ENCODE peak calls at places on chromosomes 7 and 10, in nine cellular contexts. One of them, this sample, is unnamed.

GRCh38 chr7:78220754-78221153 is 422.2 kb downstream of the PHTF2 start:
- DNase-seq in GM12864: no peak
- DNase-seq in dorsolateral prefrontal cortex: no peak
- DNase-seq in kidney epithelial cell: no peak
- DNase-seq in neural crest cell: no peak
- DNase-seq in gastrocnemius medialis: no peak
- DNase-seq in colonic mucosa: peak; percentile 62
- DNase-seq in mucosa of descending colon: no peak
- DNase-seq in nephron progenitor cell: no peak
- DNase-seq in this sample: no peak

GRCh38 chr7:26658698-26659084 is 205.7 kb downstream of the SKAP2 start:
- DNase-seq in GM12864: no peak
- DNase-seq in dorsolateral prefrontal cortex: no peak
- DNase-seq in kidney epithelial cell: no peak
- DNase-seq in neural crest cell: no peak
- DNase-seq in gastrocnemius medialis: no peak
- DNase-seq in colonic mucosa: no peak
- DNase-seq in mucosa of descending colon: no peak
- DNase-seq in nephron progenitor cell: no peak
- DNase-seq in this sample: no peak

GRCh38 chr7:11355571-11355970 is 381.9 kb downstream of the PHF14 start:
- DNase-seq in GM12864: no peak
- DNase-seq in dorsolateral prefrontal cortex: no peak
- DNase-seq in kidney epithelial cell: no peak
- DNase-seq in neural crest cell: no peak
- DNase-seq in gastrocnemius medialis: no peak
- DNase-seq in colonic mucosa: no peak
- DNase-seq in mucosa of descending colon: no peak
- DNase-seq in nephron progenitor cell: no peak
- DNase-seq in this sample: no peak

GRCh38 chr10:116247701-116248100 is 25.3 kb downstream of the GFRA1 start:
- DNase-seq in GM12864: no peak
- DNase-seq in dorsolateral prefrontal cortex: no peak
- DNase-seq in kidney epithelial cell: no peak
- DNase-seq in neural crest cell: no peak
- DNase-seq in gastrocnemius medialis: no peak
- DNase-seq in colonic mucosa: no peak
- DNase-seq in mucosa of descending colon: no peak
- DNase-seq in nephron progenitor cell: no peak
- DNase-seq in this sample: no peak

GRCh38 chr7:879093-879492 is 2.7 kb downstream of the GET4 start:
- DNase-seq in GM12864: no peak
- DNase-seq in dorsolateral prefrontal cortex: no peak
- DNase-seq in kidney epithelial cell: no peak
- DNase-seq in neural crest cell: no peak
- DNase-seq in gastrocnemius medialis: peak; percentile 59
- DNase-seq in colonic mucosa: no peak
- DNase-seq in mucosa of descending colon: no peak
- DNase-seq in nephron progenitor cell: no peak
- DNase-seq in this sample: no peak

GRCh38 chr7:98217623-98218582 is 6.7 kb downstream of the BHLHA15 start:
- DNase-seq in GM12864: no peak
- DNase-seq in dorsolateral prefrontal cortex: peak; percentile 74
- DNase-seq in kidney epithelial cell: no peak
- DNase-seq in neural crest cell: peak; percentile 40
- DNase-seq in gastrocnemius medialis: no peak
- DNase-seq in colonic mucosa: no peak
- DNase-seq in mucosa of descending colon: peak; percentile 57
- DNase-seq in nephron progenitor cell: no peak
- DNase-seq in this sample: peak; percentile 38

GRCh38 chr10:37865957-37866671 is 8.7 kb upstream of the ZNF248 start:
- DNase-seq in GM12864: no peak
- DNase-seq in dorsolateral prefrontal cortex: no peak
- DNase-seq in kidney epithelial cell: no peak
- DNase-seq in neural crest cell: no peak
- DNase-seq in gastrocnemius medialis: no peak
- DNase-seq in colonic mucosa: no peak
- DNase-seq in mucosa of descending colon: peak; percentile 61
- DNase-seq in nephron progenitor cell: no peak
- DNase-seq in this sample: no peak

GRCh38 chr10:71638087-71638576 is 81.4 kb downstream of the C10orf105 start:
- DNase-seq in GM12864: no peak
- DNase-seq in dorsolateral prefrontal cortex: no peak
- DNase-seq in kidney epithelial cell: no peak
- DNase-seq in neural crest cell: no peak
- DNase-seq in gastrocnemius medialis: no peak
- DNase-seq in colonic mucosa: peak; percentile 85
- DNase-seq in mucosa of descending colon: peak; percentile 79
- DNase-seq in nephron progenitor cell: no peak
- DNase-seq in this sample: peak; percentile 37

GRCh38 chr7:121038717-121039509 is 50.4 kb downstream of the CPED1 start:
- DNase-seq in GM12864: no peak
- DNase-seq in dorsolateral prefrontal cortex: no peak
- DNase-seq in kidney epithelial cell: no peak
- DNase-seq in neural crest cell: no peak
- DNase-seq in gastrocnemius medialis: no peak
- DNase-seq in colonic mucosa: no peak
- DNase-seq in mucosa of descending colon: no peak
- DNase-seq in nephron progenitor cell: no peak
- DNase-seq in this sample: no peak

GRCh38 chr10:131690805-131691239 is 210.0 kb upstream of the PPP2R2D start:
- DNase-seq in GM12864: no peak
- DNase-seq in dorsolateral prefrontal cortex: no peak
- DNase-seq in kidney epithelial cell: no peak
- DNase-seq in neural crest cell: no peak
- DNase-seq in gastrocnemius medialis: no peak
- DNase-seq in colonic mucosa: no peak
- DNase-seq in mucosa of descending colon: no peak
- DNase-seq in nephron progenitor cell: no peak
- DNase-seq in this sample: no peak

GRCh38 chr7:132402751-132403245 is 173.5 kb downstream of the PLXNA4 start:
- DNase-seq in GM12864: no peak
- DNase-seq in dorsolateral prefrontal cortex: no peak
- DNase-seq in kidney epithelial cell: no peak
- DNase-seq in neural crest cell: no peak
- DNase-seq in gastrocnemius medialis: no peak
- DNase-seq in colonic mucosa: no peak
- DNase-seq in mucosa of descending colon: peak; percentile 48
- DNase-seq in nephron progenitor cell: no peak
- DNase-seq in this sample: no peak

GRCh38 chr10:103661198-103661950 is 167.9 kb downstream of the NEURL1 start:
- DNase-seq in GM12864: peak; percentile 16
- DNase-seq in dorsolateral prefrontal cortex: no peak
- DNase-seq in kidney epithelial cell: peak; percentile 53
- DNase-seq in neural crest cell: peak; percentile 24
- DNase-seq in gastrocnemius medialis: peak; percentile 94
- DNase-seq in colonic mucosa: peak; percentile 71
- DNase-seq in mucosa of descending colon: peak; percentile 84
- DNase-seq in nephron progenitor cell: peak; percentile 75
- DNase-seq in this sample: peak; percentile 90

GRCh38 chr7:44748948-44749731 is 493 bp downstream of the ZMIZ2 start:
- DNase-seq in GM12864: no peak
- DNase-seq in dorsolateral prefrontal cortex: no peak
- DNase-seq in kidney epithelial cell: no peak
- DNase-seq in neural crest cell: no peak
- DNase-seq in gastrocnemius medialis: no peak
- DNase-seq in colonic mucosa: no peak
- DNase-seq in mucosa of descending colon: no peak
- DNase-seq in nephron progenitor cell: peak; percentile 29
- DNase-seq in this sample: peak; percentile 57

GRCh38 chr7:28823582-28823981 is 134.5 kb downstream of the TRIL start:
- DNase-seq in GM12864: no peak
- DNase-seq in dorsolateral prefrontal cortex: no peak
- DNase-seq in kidney epithelial cell: no peak
- DNase-seq in neural crest cell: no peak
- DNase-seq in gastrocnemius medialis: no peak
- DNase-seq in colonic mucosa: no peak
- DNase-seq in mucosa of descending colon: no peak
- DNase-seq in nephron progenitor cell: no peak
- DNase-seq in this sample: no peak

GRCh38 chr7:30396379-30396778 is 82.2 kb downstream of the NOD1 start:
- DNase-seq in GM12864: no peak
- DNase-seq in dorsolateral prefrontal cortex: no peak
- DNase-seq in kidney epithelial cell: no peak
- DNase-seq in neural crest cell: no peak
- DNase-seq in gastrocnemius medialis: no peak
- DNase-seq in colonic mucosa: no peak
- DNase-seq in mucosa of descending colon: no peak
- DNase-seq in nephron progenitor cell: no peak
- DNase-seq in this sample: no peak
- TF ChIP-seq CTCF in GM12864: no peak
- TF ChIP-seq CTCF in dorsolateral prefrontal cortex: no peak
- TF ChIP-seq CTCF in kidney epithelial cell: no peak
- TF ChIP-seq CTCF in neural crest cell: no peak
- TF ChIP-seq CTCF in gastrocnemius medialis: no peak
- TF ChIP-seq CTCF in colonic mucosa: no peak
- TF ChIP-seq CTCF in mucosa of descending colon: no peak
- TF ChIP-seq CTCF in nephron progenitor cell: no peak
- TF ChIP-seq CTCF in this sample: no peak

GRCh38 chr10:68499544-68499943 is 27.8 kb upstream of the DNA2 start:
- DNase-seq in GM12864: no peak
- DNase-seq in dorsolateral prefrontal cortex: no peak
- DNase-seq in kidney epithelial cell: no peak
- DNase-seq in neural crest cell: no peak
- DNase-seq in gastrocnemius medialis: no peak
- DNase-seq in colonic mucosa: no peak
- DNase-seq in mucosa of descending colon: no peak
- DNase-seq in nephron progenitor cell: no peak
- DNase-seq in this sample: no peak

GRCh38 chr10:68502846-68503245 is 24.5 kb downstream of the SLC25A16 start:
- DNase-seq in GM12864: no peak
- DNase-seq in dorsolateral prefrontal cortex: no peak
- DNase-seq in kidney epithelial cell: no peak
- DNase-seq in neural crest cell: no peak
- DNase-seq in gastrocnemius medialis: no peak
- DNase-seq in colonic mucosa: no peak
- DNase-seq in mucosa of descending colon: no peak
- DNase-seq in nephron progenitor cell: no peak
- DNase-seq in this sample: no peak

GRCh38 chr10:68496072-68496471 is 24.3 kb upstream of the DNA2 start:
- DNase-seq in GM12864: no peak
- DNase-seq in dorsolateral prefrontal cortex: no peak
- DNase-seq in kidney epithelial cell: no peak
- DNase-seq in neural crest cell: no peak
- DNase-seq in gastrocnemius medialis: no peak
- DNase-seq in colonic mucosa: no peak
- DNase-seq in mucosa of descending colon: no peak
- DNase-seq in nephron progenitor cell: no peak
- DNase-seq in this sample: no peak

GRCh38 chr10:68506406-68506805 is 20.9 kb downstream of the SLC25A16 start:
- DNase-seq in GM12864: no peak
- DNase-seq in dorsolateral prefrontal cortex: no peak
- DNase-seq in kidney epithelial cell: no peak
- DNase-seq in neural crest cell: no peak
- DNase-seq in gastrocnemius medialis: no peak
- DNase-seq in colonic mucosa: no peak
- DNase-seq in mucosa of descending colon: no peak
- DNase-seq in nephron progenitor cell: no peak
- DNase-seq in this sample: no peak

DNA sequence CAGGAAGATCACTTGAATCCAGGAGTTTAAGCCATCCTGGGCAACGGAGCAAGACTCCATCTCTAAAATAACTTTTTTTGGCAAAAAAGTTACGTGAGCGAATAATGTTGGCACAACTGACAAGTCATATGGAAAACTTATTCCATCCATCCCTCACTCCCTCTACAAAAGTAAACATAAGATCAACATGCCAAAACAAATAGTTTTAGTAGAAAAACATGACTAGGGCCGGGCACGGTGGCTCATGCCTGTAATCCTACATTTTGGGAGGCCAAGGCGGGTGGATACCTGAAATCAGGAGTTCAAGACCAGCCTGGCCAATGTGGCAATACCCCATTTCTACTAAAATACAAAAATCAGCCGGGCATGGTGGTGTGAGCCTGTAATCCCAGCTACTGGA is 25.6 kb downstream of the SLC25A16 start:
- DNase-seq in GM12864: no peak
- DNase-seq in dorsolateral prefrontal cortex: no peak
- DNase-seq in kidney epithelial cell: no peak
- DNase-seq in neural crest cell: no peak
- DNase-seq in gastrocnemius medialis: no peak
- DNase-seq in colonic mucosa: no peak
- DNase-seq in mucosa of descending colon: no peak
- DNase-seq in nephron progenitor cell: no peak
- DNase-seq in this sample: no peak
- TF ChIP-seq CTCF in GM12864: no peak
- TF ChIP-seq CTCF in dorsolateral prefrontal cortex: no peak
- TF ChIP-seq CTCF in kidney epithelial cell: no peak
- TF ChIP-seq CTCF in neural crest cell: no peak
- TF ChIP-seq CTCF in gastrocnemius medialis: no peak
- TF ChIP-seq CTCF in colonic mucosa: no peak
- TF ChIP-seq CTCF in mucosa of descending colon: no peak
- TF ChIP-seq CTCF in nephron progenitor cell: no peak
- TF ChIP-seq CTCF in this sample: no peak

GRCh38 chr7:151459726-151460473 is 20.0 kb upstream of the CRYGN start:
- DNase-seq in GM12864: no peak
- DNase-seq in dorsolateral prefrontal cortex: peak; percentile 85
- DNase-seq in kidney epithelial cell: peak; percentile 73
- DNase-seq in neural crest cell: peak; percentile 44
- DNase-seq in gastrocnemius medialis: peak; percentile 87
- DNase-seq in colonic mucosa: peak; percentile 83
- DNase-seq in mucosa of descending colon: peak; percentile 82
- DNase-seq in nephron progenitor cell: peak; percentile 68
- DNase-seq in this sample: no peak
- TF ChIP-seq CTCF in GM12864: no peak
- TF ChIP-seq CTCF in dorsolateral prefrontal cortex: peak; percentile 22
- TF ChIP-seq CTCF in kidney epithelial cell: peak; percentile 28
- TF ChIP-seq CTCF in neural crest cell: peak; percentile 38
- TF ChIP-seq CTCF in gastrocnemius medialis: no peak
- TF ChIP-seq CTCF in colonic mucosa: no peak
- TF ChIP-seq CTCF in mucosa of descending colon: no peak
- TF ChIP-seq CTCF in nephron progenitor cell: no peak
- TF ChIP-seq CTCF in this sample: no peak

DNA sequence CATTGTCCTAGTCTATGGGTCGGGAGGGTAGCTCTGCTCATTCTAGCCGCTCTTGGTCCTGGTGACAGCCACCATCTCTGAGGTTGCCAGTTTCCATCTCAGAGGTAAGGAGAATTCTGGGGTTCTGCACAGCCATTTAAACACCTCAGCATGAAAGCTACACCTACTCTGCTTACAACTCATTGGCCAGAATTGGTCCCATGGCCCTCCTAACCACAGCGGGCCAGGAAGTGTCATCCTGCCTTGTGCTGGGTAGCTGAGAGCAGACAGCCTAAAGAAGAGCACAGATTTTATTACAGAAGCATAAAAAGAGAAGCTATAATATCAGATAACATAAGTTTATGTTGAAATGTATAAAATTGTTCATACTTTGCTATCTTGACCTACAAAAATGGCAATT is 152.7 kb downstream of the HECW1 start:
- DNase-seq in GM12864: no peak
- DNase-seq in dorsolateral prefrontal cortex: no peak
- DNase-seq in kidney epithelial cell: no peak
- DNase-seq in neural crest cell: no peak
- DNase-seq in gastrocnemius medialis: no peak
- DNase-seq in colonic mucosa: no peak
- DNase-seq in mucosa of descending colon: no peak
- DNase-seq in nephron progenitor cell: no peak
- DNase-seq in this sample: no peak
- TF ChIP-seq CTCF in GM12864: no peak
- TF ChIP-seq CTCF in dorsolateral prefrontal cortex: no peak
- TF ChIP-seq CTCF in kidney epithelial cell: no peak
- TF ChIP-seq CTCF in neural crest cell: no peak
- TF ChIP-seq CTCF in gastrocnemius medialis: no peak
- TF ChIP-seq CTCF in colonic mucosa: no peak
- TF ChIP-seq CTCF in mucosa of descending colon: no peak
- TF ChIP-seq CTCF in nephron progenitor cell: no peak
- TF ChIP-seq CTCF in this sample: no peak

This sample was measured in GM20000.